ENCODE peak calls at places on chromosomes 5 and 9, in ten cellular contexts. One of them, this sample, is unnamed.

GRCh38 chr9:2083552-2083951 is 68.4 kb downstream of the SMARCA2 start:
- DNase-seq in SJSA1: no peak
- DNase-seq in stomach: no peak
- DNase-seq in transverse colon: no peak
- DNase-seq in lower lobe of right lung: no peak
- DNase-seq in tibial nerve: no peak
- DNase-seq in heart left ventricle: no peak
- DNase-seq in left lung: no peak
- DNase-seq in effector memory CD4-positive, alpha-beta T cell: no peak
- DNase-seq in aorta: no peak
- DNase-seq in this sample: no peak

GRCh38 chr9:74729129-74729710 is 158.5 kb downstream of the TRPM6 start:
- DNase-seq in SJSA1: no peak
- DNase-seq in stomach: no peak
- DNase-seq in transverse colon: no peak
- DNase-seq in lower lobe of right lung: no peak
- DNase-seq in tibial nerve: no peak
- DNase-seq in heart left ventricle: no peak
- DNase-seq in left lung: no peak
- DNase-seq in effector memory CD4-positive, alpha-beta T cell: no peak
- DNase-seq in aorta: no peak
- DNase-seq in this sample: no peak

GRCh38 chr9:135222991-135223760 is 135.7 kb downstream of the OLFM1 start:
- DNase-seq in SJSA1: no peak
- DNase-seq in stomach: no peak
- DNase-seq in transverse colon: no peak
- DNase-seq in lower lobe of right lung: peak; percentile 24
- DNase-seq in tibial nerve: no peak
- DNase-seq in heart left ventricle: peak; percentile 18
- DNase-seq in left lung: peak; percentile 21
- DNase-seq in effector memory CD4-positive, alpha-beta T cell: no peak
- DNase-seq in aorta: peak; percentile 57
- DNase-seq in this sample: no peak

GRCh38 chr5:142551242-142552067 is 134.4 kb downstream of the FGF1 start:
- DNase-seq in SJSA1: no peak
- DNase-seq in stomach: no peak
- DNase-seq in transverse colon: no peak
- DNase-seq in lower lobe of right lung: no peak
- DNase-seq in tibial nerve: no peak
- DNase-seq in heart left ventricle: peak; percentile 33
- DNase-seq in left lung: no peak
- DNase-seq in effector memory CD4-positive, alpha-beta T cell: no peak
- DNase-seq in aorta: no peak
- DNase-seq in this sample: no peak

GRCh38 chr5:124057815-124058231 is 545.8 kb downstream of the CSNK1G3 start:
- DNase-seq in SJSA1: no peak
- DNase-seq in stomach: no peak
- DNase-seq in transverse colon: no peak
- DNase-seq in lower lobe of right lung: no peak
- DNase-seq in tibial nerve: no peak
- DNase-seq in heart left ventricle: no peak
- DNase-seq in left lung: no peak
- DNase-seq in effector memory CD4-positive, alpha-beta T cell: no peak
- DNase-seq in aorta: no peak
- DNase-seq in this sample: no peak

GRCh38 chr9:69961834-69962233 is 81.8 kb upstream of the MAMDC2 start:
- DNase-seq in SJSA1: no peak
- DNase-seq in stomach: no peak
- DNase-seq in transverse colon: no peak
- DNase-seq in lower lobe of right lung: no peak
- DNase-seq in tibial nerve: no peak
- DNase-seq in heart left ventricle: no peak
- DNase-seq in left lung: no peak
- DNase-seq in effector memory CD4-positive, alpha-beta T cell: no peak
- DNase-seq in aorta: no peak
- DNase-seq in this sample: no peak

GRCh38 chr5:139669681-139670368 is 21.7 kb downstream of the CXXC5 start:
- DNase-seq in SJSA1: no peak
- DNase-seq in stomach: peak; percentile 37
- DNase-seq in transverse colon: peak; percentile 63
- DNase-seq in lower lobe of right lung: no peak
- DNase-seq in tibial nerve: no peak
- DNase-seq in heart left ventricle: peak; percentile 64
- DNase-seq in left lung: no peak
- DNase-seq in effector memory CD4-positive, alpha-beta T cell: no peak
- DNase-seq in aorta: no peak
- DNase-seq in this sample: no peak

GRCh38 chr9:4180907-4181605 is 118.8 kb downstream of the GLIS3 start:
- DNase-seq in SJSA1: no peak
- DNase-seq in stomach: no peak
- DNase-seq in transverse colon: no peak
- DNase-seq in lower lobe of right lung: peak; percentile 43
- DNase-seq in tibial nerve: no peak
- DNase-seq in heart left ventricle: no peak
- DNase-seq in left lung: no peak
- DNase-seq in effector memory CD4-positive, alpha-beta T cell: no peak
- DNase-seq in aorta: no peak
- DNase-seq in this sample: no peak

GRCh38 chr5:33379757-33380156 is 61.0 kb upstream of the TARS1 start:
- DNase-seq in SJSA1: no peak
- DNase-seq in stomach: no peak
- DNase-seq in transverse colon: no peak
- DNase-seq in lower lobe of right lung: no peak
- DNase-seq in tibial nerve: no peak
- DNase-seq in heart left ventricle: no peak
- DNase-seq in left lung: no peak
- DNase-seq in effector memory CD4-positive, alpha-beta T cell: no peak
- DNase-seq in aorta: peak; percentile 41
- DNase-seq in this sample: no peak

GRCh38 chr5:38265546-38266179 is 7.3 kb downstream of the EGFLAM start:
- DNase-seq in SJSA1: peak; percentile 71
- DNase-seq in stomach: peak; percentile 61
- DNase-seq in transverse colon: peak; percentile 39
- DNase-seq in lower lobe of right lung: no peak
- DNase-seq in tibial nerve: peak; percentile 48
- DNase-seq in heart left ventricle: no peak
- DNase-seq in left lung: no peak
- DNase-seq in effector memory CD4-positive, alpha-beta T cell: no peak
- DNase-seq in aorta: no peak
- DNase-seq in this sample: peak; percentile 15

DNA sequence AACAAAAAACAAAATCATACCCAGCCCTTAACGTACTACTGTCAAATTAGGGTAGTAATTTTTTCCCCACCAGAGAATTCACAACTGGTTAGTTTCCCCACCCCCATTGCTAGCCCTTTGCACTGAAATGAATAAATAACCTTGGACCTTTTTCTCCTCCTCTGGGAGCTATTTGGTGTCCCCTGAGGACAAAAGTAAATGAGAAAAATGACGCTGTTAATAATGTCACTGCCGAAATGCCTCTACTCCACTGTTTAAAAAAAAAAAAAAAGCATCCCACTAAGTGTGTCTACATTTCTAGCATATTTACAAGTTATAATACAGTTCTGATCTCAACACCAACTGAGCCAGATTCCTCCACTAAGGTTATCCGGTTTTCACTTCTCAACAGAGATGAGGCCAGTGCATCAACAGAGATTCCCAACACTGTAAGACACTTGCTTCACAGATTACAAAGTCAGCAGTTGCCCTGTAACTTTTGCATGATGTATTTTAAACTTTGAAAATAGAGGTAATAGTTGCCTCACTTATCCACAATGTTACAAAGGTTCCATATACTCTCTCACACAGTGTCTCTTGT is 5.1 kb upstream of the NFIB start:
- DNase-seq in SJSA1: no peak
- DNase-seq in stomach: no peak
- DNase-seq in transverse colon: no peak
- DNase-seq in lower lobe of right lung: no peak
- DNase-seq in tibial nerve: no peak
- DNase-seq in heart left ventricle: no peak
- DNase-seq in left lung: no peak
- DNase-seq in effector memory CD4-positive, alpha-beta T cell: no peak
- DNase-seq in aorta: no peak
- DNase-seq in this sample: no peak
- H3K4me3 ChIP-seq in SJSA1: no peak overlapping the region
- H3K4me3 ChIP-seq in stomach: no peak overlapping the region
- H3K4me3 ChIP-seq in transverse colon: no peak overlapping the region
- H3K4me3 ChIP-seq in lower lobe of right lung: peak overlapping the region; percentile 24
- H3K4me3 ChIP-seq in tibial nerve: no peak overlapping the region
- H3K4me3 ChIP-seq in heart left ventricle: no peak overlapping the region
- H3K4me3 ChIP-seq in left lung: no peak overlapping the region
- H3K4me3 ChIP-seq in effector memory CD4-positive, alpha-beta T cell: no peak overlapping the region
- H3K4me3 ChIP-seq in aorta: peak overlapping the region; percentile 92
- H3K4me3 ChIP-seq in this sample: no peak overlapping the region

DNA sequence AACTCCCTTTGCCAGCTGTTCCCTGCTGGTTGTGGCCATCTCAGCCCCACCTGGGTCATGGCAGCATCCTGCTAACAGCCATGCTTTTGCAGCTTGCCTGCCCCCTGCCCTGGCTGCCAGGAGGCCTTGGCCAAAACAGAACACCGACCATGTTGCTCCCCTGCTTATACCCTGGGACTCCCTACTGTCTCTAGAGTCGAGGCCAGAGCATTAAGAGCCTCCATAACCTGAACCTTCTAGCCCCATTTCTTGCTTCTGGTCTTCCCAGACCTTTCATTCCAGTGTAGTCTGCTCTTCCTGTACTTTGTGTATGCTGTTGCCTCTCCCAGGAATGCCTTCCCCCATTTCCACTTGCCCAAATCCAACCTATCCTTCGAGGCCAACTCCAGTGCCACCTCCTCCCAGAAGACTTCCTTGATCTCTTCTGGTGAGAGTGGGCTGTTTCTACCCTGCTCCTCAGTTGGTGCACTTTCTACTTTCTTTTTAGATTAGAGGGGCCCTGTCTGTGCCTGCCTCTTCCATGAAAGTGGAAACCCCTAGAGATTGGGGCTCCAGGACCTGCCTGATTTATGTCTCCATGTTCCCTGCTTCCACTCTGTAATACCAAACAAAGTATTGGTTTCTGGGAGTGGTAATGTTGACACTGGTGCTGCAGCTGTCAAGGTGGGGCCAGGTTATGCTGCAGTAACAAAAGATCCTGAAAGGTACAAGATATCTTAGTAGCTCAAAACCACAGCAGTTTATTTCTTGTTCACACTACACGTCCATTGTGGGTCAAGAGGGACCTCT is 88.1 kb downstream of the AMBP start:
- DNase-seq in SJSA1: no peak
- DNase-seq in stomach: no peak
- DNase-seq in transverse colon: no peak
- DNase-seq in lower lobe of right lung: no peak
- DNase-seq in tibial nerve: no peak
- DNase-seq in heart left ventricle: no peak
- DNase-seq in left lung: peak; percentile 22
- DNase-seq in effector memory CD4-positive, alpha-beta T cell: no peak
- DNase-seq in aorta: no peak
- DNase-seq in this sample: no peak
- H3K27ac ChIP-seq in SJSA1: no peak overlapping the region
- H3K27ac ChIP-seq in stomach: no peak overlapping the region
- H3K27ac ChIP-seq in transverse colon: no peak overlapping the region
- H3K27ac ChIP-seq in lower lobe of right lung: no peak overlapping the region
- H3K27ac ChIP-seq in tibial nerve: no peak overlapping the region
- H3K27ac ChIP-seq in heart left ventricle: no peak overlapping the region
- H3K27ac ChIP-seq in left lung: no peak overlapping the region
- H3K27ac ChIP-seq in effector memory CD4-positive, alpha-beta T cell: no peak overlapping the region
- H3K27ac ChIP-seq in aorta: no peak overlapping the region
- H3K27ac ChIP-seq in this sample: no peak overlapping the region

DNA sequence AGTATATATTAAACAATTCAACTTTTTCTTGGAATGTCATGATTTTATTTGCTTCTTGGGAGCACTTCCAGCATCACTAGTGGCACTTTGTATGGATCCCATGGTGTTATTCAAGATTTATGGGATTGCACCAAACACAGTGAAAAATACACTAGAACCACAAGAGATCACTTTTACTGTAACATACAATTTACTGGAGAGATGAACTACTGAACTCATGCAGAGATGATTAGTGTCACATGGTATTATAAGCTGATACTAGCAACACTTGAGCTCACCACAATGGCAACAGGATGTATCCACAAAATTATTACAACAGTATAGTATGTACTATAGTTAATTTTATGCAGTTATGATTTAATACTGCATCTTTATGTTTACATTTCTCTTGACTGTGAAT is 16.3 kb upstream of the SLC36A2 start:
- DNase-seq in SJSA1: no peak
- DNase-seq in stomach: no peak
- DNase-seq in transverse colon: no peak
- DNase-seq in lower lobe of right lung: no peak
- DNase-seq in tibial nerve: no peak
- DNase-seq in heart left ventricle: no peak
- DNase-seq in left lung: no peak
- DNase-seq in effector memory CD4-positive, alpha-beta T cell: no peak
- DNase-seq in aorta: no peak
- DNase-seq in this sample: no peak
- H3K9me3 ChIP-seq in SJSA1: peaks cover 14% of the 10 kb centered on the region
- H3K9me3 ChIP-seq in stomach: peaks cover 50% of the 10 kb centered on the region
- H3K9me3 ChIP-seq in transverse colon: peaks cover 17% of the 10 kb centered on the region
- H3K9me3 ChIP-seq in lower lobe of right lung: peaks cover 29% of the 10 kb centered on the region
- H3K9me3 ChIP-seq in tibial nerve: no peaks in the 10 kb centered on the region
- H3K9me3 ChIP-seq in heart left ventricle: peaks cover 42% of the 10 kb centered on the region
- H3K9me3 ChIP-seq in left lung: peaks cover 53% of the 10 kb centered on the region
- H3K9me3 ChIP-seq in effector memory CD4-positive, alpha-beta T cell: no peaks in the 10 kb centered on the region
- H3K9me3 ChIP-seq in aorta: peaks cover 13% of the 10 kb centered on the region
- H3K9me3 ChIP-seq in this sample: no peaks in the 10 kb centered on the region

GRCh38 chr5:2754621-2755370 is 3.3 kb upstream of the IRX2 start:
- DNase-seq in SJSA1: no peak
- DNase-seq in stomach: no peak
- DNase-seq in transverse colon: no peak
- DNase-seq in lower lobe of right lung: peak; percentile 61
- DNase-seq in tibial nerve: no peak
- DNase-seq in heart left ventricle: no peak
- DNase-seq in left lung: no peak
- DNase-seq in effector memory CD4-positive, alpha-beta T cell: no peak
- DNase-seq in aorta: no peak
- DNase-seq in this sample: no peak

GRCh38 chr5:2752059-2752874 is 790 bp upstream of the IRX2 start:
- DNase-seq in SJSA1: peak; percentile 80
- DNase-seq in stomach: peak; percentile 60
- DNase-seq in transverse colon: no peak
- DNase-seq in lower lobe of right lung: peak; percentile 86
- DNase-seq in tibial nerve: no peak
- DNase-seq in heart left ventricle: peak; percentile 58
- DNase-seq in left lung: no peak
- DNase-seq in effector memory CD4-positive, alpha-beta T cell: no peak
- DNase-seq in aorta: no peak
- DNase-seq in this sample: no peak

GRCh38 chr5:2752875-2753435 is 1.5 kb upstream of the IRX2 start:
- DNase-seq in SJSA1: no peak
- DNase-seq in stomach: peak; percentile 46
- DNase-seq in transverse colon: no peak
- DNase-seq in lower lobe of right lung: peak; percentile 52
- DNase-seq in tibial nerve: no peak
- DNase-seq in heart left ventricle: no peak
- DNase-seq in left lung: no peak
- DNase-seq in effector memory CD4-positive, alpha-beta T cell: no peak
- DNase-seq in aorta: no peak
- DNase-seq in this sample: no peak

GRCh38 chr5:2755371-2755715 is 3.9 kb upstream of the IRX2 start:
- DNase-seq in SJSA1: no peak
- DNase-seq in stomach: no peak
- DNase-seq in transverse colon: no peak
- DNase-seq in lower lobe of right lung: no peak
- DNase-seq in tibial nerve: no peak
- DNase-seq in heart left ventricle: no peak
- DNase-seq in left lung: no peak
- DNase-seq in effector memory CD4-positive, alpha-beta T cell: no peak
- DNase-seq in aorta: no peak
- DNase-seq in this sample: no peak

GRCh38 chr5:2753452-2754409 is 2.3 kb upstream of the IRX2 start:
- DNase-seq in SJSA1: no peak
- DNase-seq in stomach: no peak
- DNase-seq in transverse colon: no peak
- DNase-seq in lower lobe of right lung: no peak
- DNase-seq in tibial nerve: no peak
- DNase-seq in heart left ventricle: no peak
- DNase-seq in left lung: no peak
- DNase-seq in effector memory CD4-positive, alpha-beta T cell: no peak
- DNase-seq in aorta: no peak
- DNase-seq in this sample: no peak
- H3K4me3 ChIP-seq in SJSA1: no peak overlapping the region
- H3K4me3 ChIP-seq in stomach: peak overlapping the region; percentile 50
- H3K4me3 ChIP-seq in transverse colon: no peak overlapping the region
- H3K4me3 ChIP-seq in lower lobe of right lung: peak overlapping the region; percentile 55
- H3K4me3 ChIP-seq in tibial nerve: no peak overlapping the region
- H3K4me3 ChIP-seq in heart left ventricle: no peak overlapping the region
- H3K4me3 ChIP-seq in left lung: peak overlapping the region; percentile 36
- H3K4me3 ChIP-seq in effector memory CD4-positive, alpha-beta T cell: no peak overlapping the region
- H3K4me3 ChIP-seq in aorta: no peak overlapping the region
- H3K4me3 ChIP-seq in this sample: no peak overlapping the region